ENCODE peak calls at places on chromosome 22, in eight cellular contexts. One of them, this sample, is unnamed.

GRCh38 chr22:46748948-46749681 is 11.1 kb upstream of the CERK start:
- DNase-seq in spleen: peak
- DNase-seq in A549: no peak
- DNase-seq in upper lobe of right lung: peak
- DNase-seq in PC-3: peak
- DNase-seq in breast epithelium: no peak
- DNase-seq in pancreas: no peak
- DNase-seq in kidney: peak
- DNase-seq in this sample: no peak

GRCh38 chr22:26894766-26895485 is 237.5 kb downstream of the MIAT start:
- DNase-seq in spleen: no peak
- DNase-seq in A549: peak
- DNase-seq in upper lobe of right lung: no peak
- DNase-seq in PC-3: peak
- DNase-seq in breast epithelium: no peak
- DNase-seq in pancreas: no peak
- DNase-seq in kidney: no peak
- DNase-seq in this sample: peak

GRCh38 chr22:45426387-45426786 is 12.9 kb downstream of the RIBC2 start:
- DNase-seq in spleen: peak
- DNase-seq in A549: no peak
- DNase-seq in upper lobe of right lung: peak
- DNase-seq in PC-3: no peak
- DNase-seq in breast epithelium: no peak
- DNase-seq in pancreas: no peak
- DNase-seq in kidney: peak
- DNase-seq in this sample: peak

GRCh38 chr22:36136988-36137387 is 23.6 kb downstream of the APOL3 start:
- DNase-seq in spleen: no peak
- DNase-seq in A549: no peak
- DNase-seq in upper lobe of right lung: no peak
- DNase-seq in PC-3: no peak
- DNase-seq in breast epithelium: no peak
- DNase-seq in pancreas: no peak
- DNase-seq in kidney: no peak
- DNase-seq in this sample: no peak

GRCh38 chr22:32204856-32205722 is at the start of gene RFPL2:
- DNase-seq in spleen: no peak
- DNase-seq in A549: peak
- DNase-seq in upper lobe of right lung: peak
- DNase-seq in PC-3: no peak
- DNase-seq in breast epithelium: no peak
- DNase-seq in pancreas: peak
- DNase-seq in kidney: no peak
- DNase-seq in this sample: no peak

GRCh38 chr22:35191412-35191811 is 65.9 kb upstream of the HMGXB4 start:
- DNase-seq in spleen: no peak
- DNase-seq in A549: peak
- DNase-seq in upper lobe of right lung: no peak
- DNase-seq in PC-3: peak
- DNase-seq in breast epithelium: no peak
- DNase-seq in pancreas: no peak
- DNase-seq in kidney: no peak
- DNase-seq in this sample: no peak

GRCh38 chr22:41943661-41944209 is 3.2 kb downstream of the CENPM start:
- DNase-seq in spleen: no peak
- DNase-seq in A549: no peak
- DNase-seq in upper lobe of right lung: no peak
- DNase-seq in PC-3: peak
- DNase-seq in breast epithelium: no peak
- DNase-seq in pancreas: no peak
- DNase-seq in kidney: no peak
- DNase-seq in this sample: no peak

GRCh38 chr22:24985824-24986214 is 33.3 kb downstream of the KIAA1671 start:
- DNase-seq in spleen: no peak
- DNase-seq in A549: no peak
- DNase-seq in upper lobe of right lung: no peak
- DNase-seq in PC-3: peak
- DNase-seq in breast epithelium: no peak
- DNase-seq in pancreas: no peak
- DNase-seq in kidney: no peak
- DNase-seq in this sample: peak

GRCh38 chr22:33210129-33210784 is 152.1 kb upstream of the SYN3 start:
- DNase-seq in spleen: no peak
- DNase-seq in A549: peak
- DNase-seq in upper lobe of right lung: no peak
- DNase-seq in PC-3: peak
- DNase-seq in breast epithelium: no peak
- DNase-seq in pancreas: peak
- DNase-seq in kidney: no peak
- DNase-seq in this sample: no peak

GRCh38 chr22:17562906-17563870 is at the start of gene SLC25A18:
- DNase-seq in spleen: peak
- DNase-seq in A549: no peak
- DNase-seq in upper lobe of right lung: no peak
- DNase-seq in PC-3: no peak
- DNase-seq in breast epithelium: no peak
- DNase-seq in pancreas: no peak
- DNase-seq in kidney: peak
- DNase-seq in this sample: no peak

GRCh38 chr22:20584872-20585639 is 77.6 kb downstream of the MED15 start:
- DNase-seq in spleen: peak
- DNase-seq in A549: no peak
- DNase-seq in upper lobe of right lung: no peak
- DNase-seq in PC-3: no peak
- DNase-seq in breast epithelium: no peak
- DNase-seq in pancreas: peak
- DNase-seq in kidney: peak
- DNase-seq in this sample: no peak

GRCh38 chr22:20582520-20583361 is 75.3 kb downstream of the MED15 start:
- DNase-seq in spleen: peak
- DNase-seq in A549: no peak
- DNase-seq in upper lobe of right lung: no peak
- DNase-seq in PC-3: no peak
- DNase-seq in breast epithelium: no peak
- DNase-seq in pancreas: peak
- DNase-seq in kidney: no peak
- DNase-seq in this sample: no peak

GRCh38 chr22:20582171-20582511 is 74.7 kb downstream of the MED15 start:
- DNase-seq in spleen: peak
- DNase-seq in A549: no peak
- DNase-seq in upper lobe of right lung: no peak
- DNase-seq in PC-3: no peak
- DNase-seq in breast epithelium: no peak
- DNase-seq in pancreas: no peak
- DNase-seq in kidney: no peak
- DNase-seq in this sample: no peak

GRCh38 chr22:20584029-20584871 is 76.8 kb downstream of the MED15 start:
- DNase-seq in spleen: peak
- DNase-seq in A549: no peak
- DNase-seq in upper lobe of right lung: no peak
- DNase-seq in PC-3: no peak
- DNase-seq in breast epithelium: no peak
- DNase-seq in pancreas: no peak
- DNase-seq in kidney: peak
- DNase-seq in this sample: no peak

GRCh38 chr22:20583471-20583922 is 76.1 kb downstream of the MED15 start:
- DNase-seq in spleen: peak
- DNase-seq in A549: peak
- DNase-seq in upper lobe of right lung: no peak
- DNase-seq in PC-3: peak
- DNase-seq in breast epithelium: no peak
- DNase-seq in pancreas: peak
- DNase-seq in kidney: no peak
- DNase-seq in this sample: no peak
- TF ChIP-seq CTCF in spleen: no peak
- TF ChIP-seq CTCF in A549: peak
- TF ChIP-seq CTCF in upper lobe of right lung: no peak
- TF ChIP-seq CTCF in PC-3: peak
- TF ChIP-seq CTCF in breast epithelium: no peak
- TF ChIP-seq CTCF in pancreas: no peak
- TF ChIP-seq CTCF in kidney: no peak
- TF ChIP-seq CTCF in this sample: no peak

DNA sequence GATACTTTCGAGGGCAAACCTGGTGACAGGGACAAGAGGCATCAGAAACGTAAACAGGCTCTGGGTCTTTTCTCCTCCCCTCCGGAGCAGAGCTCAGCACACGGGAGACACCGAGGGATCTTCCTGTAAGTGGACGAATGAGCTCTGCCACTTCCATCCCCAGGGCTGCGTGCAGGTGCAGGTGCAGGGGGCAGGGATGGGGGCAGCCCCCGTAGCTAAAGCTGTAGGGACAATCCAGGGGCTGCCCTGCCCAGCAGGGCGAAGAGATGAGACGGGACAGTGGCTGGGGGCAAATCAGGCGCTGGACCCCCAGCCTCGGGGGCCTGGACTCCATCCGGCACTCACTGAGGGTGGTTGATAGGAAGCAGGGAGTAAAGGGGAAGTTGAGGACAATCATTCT is 505.4 kb downstream of the BRD1 start:
- DNase-seq in spleen: peak
- DNase-seq in A549: no peak
- DNase-seq in upper lobe of right lung: peak
- DNase-seq in PC-3: no peak
- DNase-seq in breast epithelium: peak
- DNase-seq in pancreas: no peak
- DNase-seq in kidney: peak
- DNase-seq in this sample: no peak
- H3K27ac ChIP-seq in spleen: no peak
- H3K27ac ChIP-seq in A549: no peak
- H3K27ac ChIP-seq in upper lobe of right lung: no peak
- H3K27ac ChIP-seq in PC-3: no peak
- H3K27ac ChIP-seq in breast epithelium: no peak
- H3K27ac ChIP-seq in pancreas: no peak
- H3K27ac ChIP-seq in kidney: no peak
- H3K27ac ChIP-seq in this sample: no peak

DNA sequence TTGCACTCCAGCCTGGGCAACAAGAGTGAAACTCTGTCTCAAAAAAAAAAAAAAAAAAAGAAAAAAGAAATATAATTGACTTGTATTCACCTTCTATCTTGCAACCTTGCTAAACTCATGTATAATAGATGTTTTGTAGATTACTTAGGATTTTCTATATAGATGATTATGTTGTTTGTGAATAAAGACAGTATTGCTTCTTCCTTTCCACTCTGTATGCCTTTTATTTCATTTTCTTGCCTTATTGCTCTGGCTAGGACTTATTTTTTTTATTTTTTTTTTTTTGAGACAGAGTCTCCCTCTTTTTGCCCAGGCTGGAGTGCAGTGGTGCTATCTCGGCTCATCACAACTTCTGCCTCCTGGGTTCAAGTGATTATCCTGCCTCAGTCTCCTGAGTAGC is 29.7 kb upstream of the SOX10 start:
- DNase-seq in spleen: no peak
- DNase-seq in A549: no peak
- DNase-seq in upper lobe of right lung: no peak
- DNase-seq in PC-3: no peak
- DNase-seq in breast epithelium: no peak
- DNase-seq in pancreas: no peak
- DNase-seq in kidney: no peak
- DNase-seq in this sample: no peak
- H3K4me3 ChIP-seq in spleen: no peak
- H3K4me3 ChIP-seq in A549: no peak
- H3K4me3 ChIP-seq in upper lobe of right lung: no peak
- H3K4me3 ChIP-seq in PC-3: no peak
- H3K4me3 ChIP-seq in breast epithelium: no peak
- H3K4me3 ChIP-seq in pancreas: no peak
- H3K4me3 ChIP-seq in kidney: no peak
- H3K4me3 ChIP-seq in this sample: no peak

DNA sequence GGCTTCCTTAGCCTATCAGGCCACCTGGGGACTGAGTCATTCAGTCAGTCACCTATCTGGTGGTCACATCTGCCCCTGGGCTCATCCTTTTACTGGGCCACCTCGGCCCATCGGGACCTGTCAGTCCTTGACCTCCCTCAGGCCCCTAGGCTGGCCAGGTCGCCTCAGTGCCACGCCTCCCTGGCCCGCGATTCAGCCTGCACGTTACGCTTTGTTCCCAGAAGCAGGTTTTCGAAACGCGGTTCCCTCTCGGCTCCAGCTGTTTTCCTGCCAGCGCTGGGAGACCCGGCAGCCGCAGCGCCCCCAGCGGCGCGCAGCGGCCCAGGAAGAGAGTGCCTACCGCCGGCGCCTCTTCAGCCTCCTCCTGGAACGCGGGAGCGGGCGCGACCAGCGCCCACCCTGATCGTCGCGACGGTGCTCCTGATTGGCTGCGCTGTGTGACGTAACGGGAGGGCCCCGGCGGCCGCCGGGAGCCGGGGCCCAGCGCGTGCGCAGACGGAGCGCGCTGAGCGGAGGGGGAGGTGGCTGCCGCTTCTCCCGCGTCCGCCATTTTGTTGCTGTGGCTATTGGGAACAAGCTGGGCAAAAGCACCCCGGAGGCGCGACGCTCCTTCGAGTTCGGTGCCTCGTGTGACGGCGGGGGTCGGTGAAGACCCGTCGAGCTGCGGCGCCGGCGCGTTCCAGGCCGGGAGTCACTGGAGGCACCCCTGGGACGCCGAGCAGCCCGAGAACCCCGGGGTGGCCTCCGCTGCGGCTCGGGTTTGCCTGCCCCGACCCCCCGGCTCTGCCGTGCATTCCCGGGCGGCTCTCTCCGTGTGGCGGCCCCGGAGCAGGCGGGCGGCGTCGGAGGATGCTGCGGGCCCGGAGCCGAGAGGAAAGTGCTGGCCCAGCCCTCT is at the start of gene CRKL:
- DNase-seq in spleen: peak
- DNase-seq in A549: peak
- DNase-seq in upper lobe of right lung: peak
- DNase-seq in PC-3: peak
- DNase-seq in breast epithelium: peak
- DNase-seq in pancreas: peak
- DNase-seq in kidney: peak
- DNase-seq in this sample: peak
- TF ChIP-seq CTCF in spleen: peak
- TF ChIP-seq CTCF in A549: peak
- TF ChIP-seq CTCF in upper lobe of right lung: peak
- TF ChIP-seq CTCF in PC-3: peak
- TF ChIP-seq CTCF in breast epithelium: peak
- TF ChIP-seq CTCF in pancreas: peak
- TF ChIP-seq CTCF in kidney: peak
- TF ChIP-seq CTCF in this sample: peak

This sample was measured in coronary artery.